ENCODE peak calls at places on chromosomes 2 and 18, in six cellular contexts. H, O, W, X, L and Q are unnamed samples.

GRCh38 chr18:63161728-63162195 is 157.8 kb downstream of the BCL2 start:
- DNase-seq in O (peak), X (peak), H (no peak), W (no peak), L (no peak), Q (peak)

GRCh38 chr2:119671011-119671410 is 8.0 kb upstream of the TMEM177 start:
- DNase-seq in H (no peak), X (no peak), L (no peak), W (no peak), O (no peak), Q (no peak)

GRCh38 chr2:218149098-218149497 is 17.7 kb downstream of the CXCR1 start:
- DNase-seq in X (no peak), O (no peak), H (no peak), L (no peak), W (no peak), Q (no peak)

GRCh38 chr2:102116675-102117471 is 25.7 kb upstream of the IL1R1 start:
- DNase-seq in X (no peak), O (no peak), W (no peak), L (no peak), H (no peak), Q (no peak)

GRCh38 chr2:45882707-45883106 is 231.2 kb downstream of the PRKCE start:
- DNase-seq in O (no peak), W (no peak), H (no peak), X (no peak), L (peak), Q (no peak)

GRCh38 chr2:180196419-180196977 is 189.4 kb upstream of the CWC22 start:
- DNase-seq in X (no peak), O (peak), W (no peak), L (no peak), H (no peak), Q (peak)

GRCh38 chr2:128406629-128407252 is 88.1 kb upstream of the HS6ST1 start:
- DNase-seq in X (no peak), O (no peak), L (no peak), H (no peak), W (no peak), Q (no peak)

GRCh38 chr2:189580662-189581353 is at the start of gene SLC40A1:
- DNase-seq in X (peak), O (peak), W (peak), L (peak), H (peak), Q (peak)

GRCh38 chr18:59697236-59697932 is at the start of gene CCBE1:
- DNase-seq in O (peak), L (peak), W (peak), H (peak), X (peak), Q (peak)

GRCh38 chr2:76044701-76045100 is 334.0 kb upstream of the GCFC2 start:
- DNase-seq in O (no peak), H (no peak), L (no peak), W (no peak), X (no peak), Q (no peak)

GRCh38 chr18:71666481-71666880 is 877.7 kb downstream of the CBLN2 start:
- DNase-seq in H (no peak), X (no peak), L (no peak), W (no peak), O (no peak), Q (no peak)

GRCh38 chr2:113686537-113686936 is 59.5 kb downstream of the RABL2A start:
- DNase-seq in H (no peak), W (no peak), X (no peak), O (peak), L (no peak), Q (no peak)

GRCh38 chr2:5315512-5315911 is 376.7 kb upstream of the SOX11 start:
- DNase-seq in X (no peak), L (no peak), O (no peak), H (no peak), W (peak), Q (no peak)

GRCh38 chr2:240131941-240132650 is 4.0 kb downstream of the COPS9 start:
- DNase-seq in W (no peak), L (no peak), O (no peak), H (no peak), X (no peak), Q (no peak)

GRCh38 chr2:71358931-71359671 is 27.5 kb downstream of the ZNF638 start:
- DNase-seq in O (peak), X (no peak), H (no peak), L (no peak), W (no peak), Q (peak)

GRCh38 chr2:5392658-5393057 is 299.5 kb upstream of the SOX11 start:
- DNase-seq in L (no peak), H (no peak), X (no peak), W (no peak), O (no peak), Q (no peak)

GRCh38 chr2:205827809-205828208 is 145.5 kb downstream of the NRP2 start:
- DNase-seq in H (no peak), L (no peak), W (no peak), X (no peak), O (no peak), Q (no peak)

GRCh38 chr18:5294618-5295230 is 802 bp downstream of the ZBTB14 start:
- DNase-seq in X (peak), O (peak), W (peak), H (peak), L (peak), Q (peak)

GRCh38 chr2:171703574-171704347 is 16.5 kb downstream of the DYNC1I2 start:
- DNase-seq in O (peak), L (no peak), X (no peak), H (no peak), W (no peak), Q (peak)

GRCh38 chr18:48472610-48473009 is 63.4 kb upstream of the ZBTB7C start:
- DNase-seq in L (no peak), O (peak), W (no peak), X (no peak), H (no peak), Q (no peak)